ENCODE peak calls at places on chromosomes 6 and 20, in four cellular contexts. V, M, D and R are unnamed samples.

GRCh38 chr6:95866732-95867131 is 149.0 kb upstream of the FUT9 start:
- DNase-seq in V (peak; percentile 39), M (no peak), D (peak; percentile 47), R (no peak)

GRCh38 chr6:125718109-125718508 is 31.3 kb upstream of the HEY2 start:
- DNase-seq in V (no peak), M (no peak), D (no peak), R (no peak)

GRCh38 chr6:159941286-159942113 is 27.4 kb upstream of the IGF2R start:
- DNase-seq in V (no peak), M (peak; percentile 57), D (peak; percentile 40), R (no peak)

GRCh38 chr20:16637814-16638213 is 64.6 kb upstream of the KIF16B start:
- DNase-seq in V (no peak), M (no peak), D (no peak), R (no peak)

GRCh38 chr6:140046030-140046632 is 671.7 kb upstream of the CITED2 start:
- DNase-seq in V (no peak), M (no peak), D (no peak), R (no peak)

GRCh38 chr20:6008254-6008653 is 45.6 kb downstream of the LRRN4 start:
- DNase-seq in V (no peak), M (peak; percentile 92), D (no peak), R (no peak)

GRCh38 chr6:53347921-53348435 is 772 bp downstream of the ELOVL5 start:
- DNase-seq in V (peak; percentile 56), M (peak; percentile 52), D (peak; percentile 83), R (no peak)

GRCh38 chr6:72464791-72465691 is 156.8 kb upstream of the KCNQ5 start:
- DNase-seq in V (no peak), M (peak; percentile 83), D (peak; percentile 66), R (no peak)

GRCh38 chr6:37077459-37078296 is 72.2 kb downstream of the FGD2 start:
- DNase-seq in V (peak; percentile 80), M (peak; percentile 95), D (peak; percentile 58), R (peak; percentile 72)

GRCh38 chr6:35185302-35185681 is 28.5 kb upstream of the SCUBE3 start:
- DNase-seq in V (no peak), M (peak; percentile 51), D (no peak), R (no peak)

GRCh38 chr20:59455392-59456341 is 148.7 kb upstream of the PHACTR3 start:
- DNase-seq in V (no peak), M (peak; percentile 10), D (peak; percentile 42), R (peak; percentile 50)

GRCh38 chr20:5181955-5182354 is 55.1 kb downstream of the CDS2 start:
- DNase-seq in V (no peak), M (peak; percentile 80), D (no peak), R (no peak)

GRCh38 chr6:149236584-149236983 is 80.9 kb upstream of the TAB2 start:
- DNase-seq in V (no peak), M (no peak), D (no peak), R (no peak)

GRCh38 chr6:71822626-71823025 is 63.7 kb upstream of the RIMS1 start:
- DNase-seq in V (no peak), M (no peak), D (no peak), R (no peak)

GRCh38 chr6:137791281-137792159 is 75.5 kb upstream of the TNFAIP3 start:
- DNase-seq in V (no peak), M (no peak), D (no peak), R (no peak)

GRCh38 chr6:36829919-36830544 is 9.2 kb downstream of the CPNE5 start:
- DNase-seq in V (no peak), M (peak; percentile 22), D (no peak), R (no peak)

GRCh38 chr6:16585805-16586204 is 175.5 kb downstream of the ATXN1 start:
- DNase-seq in V (no peak), M (no peak), D (no peak), R (no peak)

DNA sequence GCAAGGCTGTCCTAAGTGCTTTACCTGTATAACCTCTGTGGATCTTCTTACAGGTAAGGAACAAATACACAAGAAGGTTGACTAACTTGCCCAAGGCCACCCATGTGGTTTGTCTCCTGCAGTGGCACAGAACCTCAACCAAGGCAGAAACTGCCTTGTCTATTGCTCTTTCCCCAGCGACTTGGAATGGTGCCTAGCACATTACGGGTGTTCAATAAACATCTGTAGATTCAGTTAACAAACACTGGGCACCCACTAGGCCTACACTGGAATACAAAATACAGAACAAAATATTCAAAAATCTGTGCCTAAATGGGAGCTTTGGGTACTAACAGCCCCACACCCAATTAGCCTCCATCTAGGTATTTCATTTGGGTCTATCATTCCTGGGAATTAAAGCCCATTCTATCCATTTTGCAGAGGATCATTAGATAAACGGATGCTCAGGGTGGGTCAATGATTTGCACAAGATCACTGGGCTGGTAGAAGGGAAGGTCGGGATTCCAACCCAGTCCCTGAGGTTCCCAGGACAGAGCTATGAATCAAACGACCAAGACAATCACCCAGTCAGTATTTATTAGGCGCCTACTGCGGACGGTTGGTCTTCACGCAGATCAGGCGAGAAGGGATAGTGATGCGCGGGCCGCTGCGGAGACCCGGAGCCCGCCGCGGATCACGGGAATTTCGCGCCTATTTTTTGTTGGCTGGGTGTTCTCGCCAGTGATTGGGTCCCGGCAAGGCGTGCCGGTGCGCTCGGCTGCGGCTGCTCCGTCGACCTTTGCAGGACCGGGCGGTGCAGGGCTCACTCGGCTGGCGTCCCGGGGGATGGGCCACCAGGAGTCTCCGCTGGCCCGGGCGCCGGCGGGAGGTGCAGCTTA is at the start of gene STK35:
- DNase-seq in V (peak; percentile 72), M (no peak), D (peak; percentile 76), R (no peak)
- H4K8ac ChIP-seq in V (no peak within 1 kb of the TSS), M (peak within 1 kb of the TSS; percentile 72), D (no peak within 1 kb of the TSS), R (peak within 1 kb of the TSS; percentile 92)

GRCh38 chr6:4509506-4509905 is 266.7 kb upstream of the CDYL start:
- DNase-seq in V (no peak), M (no peak), D (no peak), R (no peak)
- H3K56ac ChIP-seq in V (no peak overlapping the region), M (no peak overlapping the region), D (no peak overlapping the region), R (no peak overlapping the region)

DNA sequence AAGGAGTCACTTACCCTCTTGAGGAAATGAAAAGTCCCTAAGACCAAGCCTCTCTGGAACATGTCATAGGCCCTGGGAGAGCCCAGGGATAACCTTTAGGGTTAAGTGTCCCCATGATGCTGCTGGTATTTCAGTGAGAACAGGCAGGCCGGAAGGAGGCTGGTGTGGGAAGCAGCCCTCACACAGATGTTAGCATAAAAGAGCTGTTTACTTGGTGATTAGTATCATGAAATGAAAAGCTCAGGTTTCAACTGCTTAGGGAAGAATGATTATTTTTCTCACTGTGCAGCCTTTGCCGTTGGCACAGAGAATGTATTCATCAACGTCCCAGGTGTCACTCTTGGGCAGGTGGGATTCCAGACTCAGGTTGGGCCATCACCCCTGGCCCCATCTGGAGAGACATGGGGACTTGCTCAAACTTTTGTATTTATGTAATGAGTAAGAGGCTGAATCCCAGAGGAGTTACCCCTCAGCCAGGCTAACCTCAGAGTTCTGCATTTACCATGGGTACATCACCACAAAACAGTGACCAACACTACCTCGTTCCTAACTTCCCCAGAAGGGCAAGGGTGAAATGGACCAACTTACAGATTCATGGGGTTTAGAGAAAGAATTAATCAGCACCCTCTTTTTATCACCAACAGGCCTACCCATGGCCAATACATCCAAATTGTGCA is 260.1 kb upstream of the MARCKS start:
- DNase-seq in V (no peak), M (peak; percentile 63), D (no peak), R (no peak)
- H4K8ac ChIP-seq in V (no peak overlapping the region), M (no peak overlapping the region), D (no peak overlapping the region), R (no peak overlapping the region)

DNA sequence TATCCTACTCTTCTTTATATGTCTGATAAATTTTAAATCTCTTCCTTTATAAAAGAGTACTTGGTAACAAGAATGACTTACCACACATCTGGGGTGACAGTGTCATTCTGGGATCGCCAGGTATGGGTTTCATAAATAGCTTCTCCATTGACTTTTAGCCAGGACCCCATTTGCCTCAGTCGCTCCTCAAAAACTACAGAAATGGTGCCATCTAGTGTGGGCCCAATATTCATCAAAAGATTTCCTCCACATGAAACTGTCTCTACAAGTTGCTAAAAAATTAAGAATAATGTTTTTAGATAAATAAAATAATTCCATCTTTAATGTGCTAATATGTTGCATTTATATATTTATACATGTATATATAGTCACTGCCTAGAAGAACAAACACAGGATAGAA is 9.7 kb downstream of the FUCA2 start:
- DNase-seq in V (no peak), M (no peak), D (no peak), R (no peak)
- H3K56ac ChIP-seq in V (no peak overlapping the region), M (no peak overlapping the region), D (no peak overlapping the region), R (no peak overlapping the region)

DNA sequence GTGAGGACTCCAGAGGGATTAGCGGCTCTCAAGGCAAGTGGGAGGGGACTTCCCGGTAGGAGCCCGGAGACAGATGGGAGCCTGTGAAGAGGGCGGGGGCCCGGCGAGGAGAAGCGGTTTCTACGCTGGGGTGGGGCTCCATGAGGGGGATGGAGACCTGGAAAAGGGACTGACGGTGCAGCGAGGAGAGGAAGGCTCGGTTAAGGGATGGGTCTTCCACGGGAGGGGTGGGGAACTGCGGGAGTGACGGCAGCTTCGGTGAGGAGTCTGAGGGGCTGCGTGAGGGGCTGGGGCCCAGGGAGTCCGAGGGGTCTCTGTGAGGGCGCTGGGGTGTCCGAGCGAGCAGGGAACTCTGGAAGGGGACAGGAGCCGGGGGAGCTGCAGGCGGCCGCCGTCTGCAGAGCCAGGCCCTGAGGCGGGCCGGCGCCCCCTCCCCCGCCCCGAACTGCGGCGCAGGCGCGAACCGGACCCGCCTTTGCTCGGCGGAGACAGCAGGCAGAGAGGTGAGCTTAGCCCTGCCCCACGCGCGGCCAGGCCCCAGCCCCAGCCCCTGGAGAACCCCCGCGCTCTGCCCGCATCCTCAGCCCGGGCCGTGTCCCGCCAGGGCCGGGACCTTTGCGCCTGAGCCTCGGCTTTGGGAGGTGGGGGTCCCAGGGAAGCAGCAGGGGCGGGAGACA is at the start of gene NRSN2:
- DNase-seq in V (peak; percentile 66), M (peak; percentile 62), D (peak; percentile 83), R (no peak)
- H4K8ac ChIP-seq in V (no peak within 1 kb of the TSS), M (peak within 1 kb of the TSS; percentile 84), D (no peak within 1 kb of the TSS), R (peak within 1 kb of the TSS; percentile 7)